ENCODE peak calls at places on chromosome 7, in six cellular contexts. K is stomach, L is tibial artery, C is suprapubic skin, J is transverse colon, Q is SK-N-SH. I is an unnamed sample. For H3K36me3, the result is how much of the 10 kb centered on the place peaks cover.

GRCh38 chr7:14229047-14229446 is 239.6 kb upstream of the ETV1 start:
- DNase-seq in L (no peak), K (no peak), C (no peak), J (no peak), Q (no peak), I (no peak)

GRCh38 chr7:261341-262250 is 28.4 kb upstream of the FOXL3 start:
- DNase-seq in K (no peak), C (no peak), Q (no peak), L (no peak), J (no peak), I (peak)

GRCh38 chr7:120583835-120584586 is 273.9 kb downstream of the TSPAN12 start:
- DNase-seq in C (no peak), K (no peak), L (no peak), Q (no peak), J (no peak), I (no peak)

GRCh38 chr7:137633133-137633532 is 213.6 kb downstream of the DGKI start:
- DNase-seq in J (no peak), L (no peak), Q (no peak), K (no peak), C (no peak), I (no peak)

GRCh38 chr7:129989466-129989865 is 36.7 kb upstream of the UBE2H start:
- DNase-seq in J (no peak), L (no peak), C (no peak), Q (peak), K (no peak), I (no peak)

GRCh38 chr7:123498651-123499050 is 35.7 kb downstream of the IQUB start:
- DNase-seq in C (no peak), J (no peak), K (no peak), L (no peak), Q (no peak), I (no peak)

GRCh38 chr7:80277434-80278427 is 143.1 kb downstream of the GNAI1 start:
- DNase-seq in L (no peak), K (no peak), C (no peak), Q (no peak), J (no peak), I (no peak)

GRCh38 chr7:30038182-30038980 is 10.2 kb downstream of the PLEKHA8 start:
- DNase-seq in Q (no peak), L (no peak), K (no peak), J (no peak), C (no peak), I (no peak)

GRCh38 chr7:17436126-17436525 is 137.7 kb downstream of the AHR start:
- DNase-seq in J (no peak), L (no peak), C (no peak), K (no peak), Q (no peak), I (no peak)

GRCh38 chr7:100472121-100472851 is 6.7 kb downstream of the TSC22D4 start:
- DNase-seq in Q (no peak), J (peak), L (no peak), C (no peak), K (no peak), I (peak)

GRCh38 chr7:11716185-11716584 is 115.8 kb downstream of the THSD7A start:
- DNase-seq in Q (no peak), C (no peak), J (peak), K (peak), L (no peak), I (no peak)

GRCh38 chr7:34840176-34840785 is 182.3 kb downstream of the NPSR1 start:
- DNase-seq in J (no peak), L (no peak), C (no peak), Q (no peak), K (no peak), I (no peak)

GRCh38 chr7:80724249-80724871 is 85.9 kb downstream of the CD36 start:
- DNase-seq in Q (no peak), L (no peak), K (no peak), J (no peak), C (no peak), I (no peak)

GRCh38 chr7:113099284-113099919 is 12.8 kb upstream of the GPR85 start:
- DNase-seq in J (no peak), K (no peak), Q (no peak), C (no peak), L (no peak), I (no peak)

GRCh38 chr7:122528879-122529481 is 169.9 kb downstream of the RNF133 start:
- DNase-seq in L (no peak), C (no peak), Q (peak), J (no peak), K (no peak), I (no peak)

GRCh38 chr7:55517191-55517633 is 55.1 kb downstream of the VOPP1 start:
- DNase-seq in Q (no peak), C (no peak), K (no peak), L (no peak), J (no peak), I (no peak)

GRCh38 chr7:140263277-140263676 is 86.5 kb upstream of the KDM7A start:
- DNase-seq in L (no peak), C (no peak), K (no peak), J (no peak), Q (no peak), I (no peak)

GRCh38 chr7:51592822-51593221 is 276.2 kb upstream of the COBL start:
- DNase-seq in J (no peak), K (no peak), Q (peak), L (no peak), C (no peak), I (no peak)

GRCh38 chr7:125661677-125662076 is 732.1 kb upstream of the POT1 start:
- DNase-seq in C (no peak), L (no peak), Q (no peak), J (no peak), K (no peak), I (no peak)

GRCh38 chr7:65832281-65832680 is 40.6 kb upstream of the VKORC1L1 start:
- DNase-seq in L (no peak), Q (no peak), K (no peak), J (peak), C (no peak), I (peak)

GRCh38 chr7:74194686-74195085 is 15.1 kb upstream of the LAT2 start:
- DNase-seq in C (no peak), K (no peak), Q (no peak), L (peak), J (no peak), I (peak)

GRCh38 chr7:37346761-37347160 is 101.9 kb downstream of the ELMO1 start:
- DNase-seq in J (no peak), K (no peak), L (no peak), C (no peak), Q (no peak), I (no peak)

GRCh38 chr7:55550838-55551537 is 21.3 kb downstream of the VOPP1 start:
- DNase-seq in J (no peak), L (no peak), Q (no peak), K (no peak), C (no peak), I (no peak)

GRCh38 chr7:149853157-149853556 is 15.0 kb downstream of the ZNF862 start:
- DNase-seq in K (no peak), L (no peak), J (no peak), C (peak), Q (no peak), I (no peak)

GRCh38 chr7:105691029-105691691 is 109.9 kb upstream of the EFCAB10 start:
- DNase-seq in J (peak), L (no peak), Q (no peak), C (no peak), K (no peak), I (no peak)

GRCh38 chr7:151083071-151083823 is at the start of gene TMUB1:
- DNase-seq in Q (peak), K (peak), L (peak), C (peak), J (peak), I (peak)

GRCh38 chr7:6558837-6559236 is 7.6 kb upstream of the GRID2IP start:
- DNase-seq in J (peak), L (no peak), C (no peak), Q (peak), K (no peak), I (peak)

GRCh38 chr7:130275826-130276291 is 9.2 kb downstream of the CPA2 start:
- DNase-seq in Q (no peak), J (no peak), C (no peak), K (no peak), L (no peak), I (no peak)

GRCh38 chr7:116524221-116524608 is 621 bp upstream of the CAV1 start:
- DNase-seq in L (no peak), J (no peak), C (no peak), K (no peak), Q (no peak), I (no peak)

GRCh38 chr7:127938588-127938987 is 92.6 kb downstream of the LRRC4 start:
- DNase-seq in C (no peak), K (no peak), Q (no peak), L (no peak), J (no peak), I (no peak)

GRCh38 chr7:23472974-23473847 is 2.9 kb upstream of the IGF2BP3 start:
- DNase-seq in L (no peak), K (no peak), Q (peak), J (no peak), C (no peak), I (peak)

GRCh38 chr7:74149556-74149955 is 24.6 kb upstream of the EIF4H start:
- DNase-seq in L (no peak), J (no peak), K (no peak), C (no peak), Q (no peak), I (no peak)

GRCh38 chr7:36440880-36441279 is 51.2 kb downstream of the ANLN start:
- DNase-seq in Q (peak), C (no peak), J (no peak), L (no peak), K (no peak), I (peak)

GRCh38 chr7:104106106-104106505 is 101.7 kb downstream of the ORC5 start:
- DNase-seq in L (no peak), Q (no peak), C (no peak), K (no peak), J (no peak), I (no peak)

GRCh38 chr7:111274882-111275281 is 184.0 kb downstream of the LRRN3 start:
- DNase-seq in Q (no peak), J (no peak), K (no peak), L (no peak), C (no peak), I (no peak)

DNA sequence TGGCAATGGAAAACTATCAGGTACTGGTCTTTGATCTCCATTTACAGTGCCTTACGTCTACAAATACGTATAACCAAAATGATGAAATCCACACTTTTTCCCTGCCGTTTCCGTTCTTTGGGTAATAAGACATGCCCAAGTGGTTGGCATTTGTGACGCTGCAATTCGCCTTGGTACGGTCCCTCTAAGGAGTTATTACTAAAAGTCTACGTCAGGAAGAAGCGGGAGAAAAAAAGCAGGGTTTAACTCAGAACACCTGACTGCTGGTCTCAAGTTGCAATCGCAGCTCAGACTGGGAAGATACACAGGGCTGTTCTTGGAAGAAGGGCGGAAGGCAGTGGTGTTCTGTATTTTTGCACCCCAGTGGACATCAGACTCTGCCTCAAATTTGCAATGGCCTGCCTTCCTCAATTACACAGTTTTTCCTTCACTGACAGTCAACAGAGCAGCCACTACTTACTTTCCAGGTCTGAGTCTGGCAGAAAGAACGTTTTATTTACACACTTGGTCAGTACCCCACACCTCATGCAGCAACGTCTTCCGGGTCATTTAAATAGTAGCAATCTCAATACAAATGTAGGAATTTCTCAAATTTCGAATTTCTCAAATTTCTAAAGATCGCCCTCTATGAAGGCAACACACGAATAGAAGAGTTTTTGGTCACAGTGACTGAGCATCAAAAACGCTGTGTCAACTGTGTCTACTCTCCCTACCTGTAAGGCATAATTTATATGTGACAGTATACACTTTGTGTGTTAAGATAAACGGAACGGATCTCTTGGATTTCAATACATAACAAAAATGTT is 2.1 kb downstream of the BAIAP2L1 start:
- DNase-seq in K (no peak), J (no peak), C (no peak), L (no peak), Q (no peak), I (no peak)
- H3K4me3 ChIP-seq in K (peak), J (peak), C (no peak), L (no peak), Q (no peak), I (no peak)

GRCh38 chr7:77710067-77710466 is 13.8 kb downstream of the RSBN1L start:
- DNase-seq in J (no peak), Q (no peak), C (no peak), K (no peak), L (no peak), I (no peak)
- H3K36me3 ChIP-seq in J (under half), Q (under half), C (under half), K (under half), L (under half), I (under half)

DNA sequence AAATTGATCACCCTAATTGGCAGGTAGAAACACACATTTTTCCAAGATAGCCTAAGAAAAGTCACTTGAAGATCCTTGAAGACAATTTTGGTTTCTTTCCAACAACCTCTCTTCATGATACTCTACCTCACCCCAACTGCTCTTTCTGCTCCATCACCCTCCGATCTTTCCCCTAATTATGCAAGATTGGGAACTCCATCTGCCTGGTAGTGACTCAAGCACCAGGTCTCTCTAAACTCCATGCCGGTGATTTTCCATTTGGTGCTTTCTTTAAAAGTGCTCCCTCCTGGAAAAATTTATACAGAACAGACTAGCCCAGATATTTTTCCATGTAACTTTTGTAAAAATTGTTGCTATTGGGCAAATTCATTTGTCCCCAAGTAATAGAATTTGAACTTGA is 1.1 kb upstream of the AKR1B1 start:
- DNase-seq in L (no peak), Q (no peak), C (no peak), J (no peak), K (no peak), I (no peak)
- H3K4me3 ChIP-seq in L (no peak), Q (no peak), C (no peak), J (no peak), K (no peak), I (no peak)

DNA sequence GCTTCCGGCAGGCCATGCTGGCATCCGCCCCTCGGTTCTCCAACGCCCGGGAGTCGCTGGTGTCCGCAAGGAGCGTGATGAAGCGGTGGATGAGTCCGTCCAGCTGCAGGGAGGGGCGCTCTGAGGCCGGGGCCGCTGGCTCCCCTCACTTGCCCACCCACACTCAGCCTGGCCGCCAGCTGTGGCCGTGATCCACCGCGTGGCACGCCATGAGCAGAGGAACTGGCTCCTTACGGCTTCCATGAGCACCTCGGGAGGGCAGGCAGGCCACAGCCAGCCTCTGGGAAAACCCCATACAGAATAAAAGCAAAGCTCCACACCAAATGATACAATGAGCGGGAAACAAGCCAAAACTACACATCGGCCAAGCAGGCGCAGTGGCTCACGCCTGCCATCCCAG is 15.5 kb upstream of the MICALL2 start:
- DNase-seq in C (no peak), L (no peak), K (no peak), J (no peak), Q (no peak), I (peak)
- H3K36me3 ChIP-seq in C (half or more), L (half or more), K (half or more), J (under half), Q (half or more), I (under half)

GRCh38 chr7:68511281-68511680 is 1087.0 kb upstream of the AUTS2 start:
- DNase-seq in J (no peak), K (no peak), L (no peak), C (no peak), Q (peak), I (no peak)

GRCh38 chr7:68505721-68506120 is 1092.6 kb upstream of the AUTS2 start:
- DNase-seq in Q (no peak), K (no peak), J (no peak), L (no peak), C (no peak), I (no peak)

GRCh38 chr7:68507644-68508043 is 1090.6 kb upstream of the AUTS2 start:
- DNase-seq in C (no peak), Q (no peak), J (no peak), K (no peak), L (no peak), I (no peak)

GRCh38 chr7:68509603-68510002 is 1088.7 kb upstream of the AUTS2 start:
- DNase-seq in J (no peak), K (no peak), L (no peak), Q (no peak), C (no peak), I (no peak)

DNA sequence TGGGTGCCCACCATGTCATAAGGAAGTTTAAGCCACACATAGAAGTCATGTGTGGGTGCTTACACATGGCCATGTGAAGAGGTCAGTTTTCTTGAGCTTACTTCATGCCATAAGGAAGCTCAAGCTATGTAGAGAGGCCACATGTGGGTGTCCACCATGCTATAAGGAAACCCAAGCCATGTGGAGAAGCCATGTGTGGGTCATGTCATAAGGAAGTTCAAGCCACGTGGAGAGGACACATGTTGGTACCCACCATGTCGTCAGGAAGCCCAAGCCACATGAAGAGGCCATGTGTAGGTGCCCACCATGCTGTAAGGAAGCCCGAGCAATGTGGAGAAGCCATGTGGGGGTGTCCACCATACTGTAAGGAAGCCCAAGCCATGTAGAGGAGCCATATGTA is 1089.2 kb upstream of the AUTS2 start:
- DNase-seq in C (no peak), J (no peak), K (no peak), L (no peak), Q (no peak), I (no peak)
- H3K4me3 ChIP-seq in C (no peak), J (no peak), K (no peak), L (no peak), Q (no peak), I (no peak)

DNA sequence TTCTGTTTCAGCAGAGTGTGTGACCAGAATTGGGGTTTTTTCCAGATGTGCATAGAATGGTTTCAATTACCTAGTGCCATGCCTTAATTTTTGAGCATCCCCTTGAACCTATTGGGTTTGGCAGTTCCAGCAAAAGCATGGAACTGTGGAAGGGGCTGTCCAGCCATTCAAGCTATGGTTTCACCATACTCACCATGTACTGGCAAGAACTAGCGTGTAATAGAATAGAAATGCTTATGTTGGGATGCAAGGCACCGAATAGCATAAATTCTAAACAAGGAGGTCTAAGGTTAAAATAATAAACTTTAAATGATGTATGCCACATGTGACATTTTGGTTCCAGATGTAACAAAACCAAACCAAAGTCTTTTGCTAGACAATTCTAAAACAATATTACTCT is 91.4 kb downstream of the MTERF1 start:
- DNase-seq in J (no peak), L (no peak), Q (no peak), K (no peak), C (no peak), I (no peak)
- H3K36me3 ChIP-seq in J (under half), L (under half), Q (under half), K (under half), C (under half), I (under half)